ENCODE peak calls at places on chromosomes 13 and 19, in nine cellular contexts. One of them, this sample, is unnamed. For H3K9me3, the result is how much of the 10 kb centered on the place peaks cover.

GRCh38 chr13:103203750-103204330 is 137.6 kb upstream of the SLC10A2 start:
- DNase-seq in esophagus muscularis mucosa: no peak
- DNase-seq in stomach: no peak
- DNase-seq in GM12878: no peak
- DNase-seq in transverse colon: no peak
- DNase-seq in HepG2: no peak
- DNase-seq in A549: no peak
- DNase-seq in sigmoid colon: no peak
- DNase-seq in H1: no peak
- DNase-seq in this sample: no peak

GRCh38 chr19:46902402-46902766 is 41.6 kb downstream of the ARHGAP35 start:
- DNase-seq in stomach: peak
- DNase-seq in GM12878: no peak
- DNase-seq in A549: no peak
- DNase-seq in H1: no peak
- DNase-seq in transverse colon: no peak
- DNase-seq in HepG2: no peak
- DNase-seq in sigmoid colon: no peak
- DNase-seq in esophagus muscularis mucosa: no peak
- DNase-seq in this sample: no peak

GRCh38 chr13:110070511-110071120 is 236.3 kb downstream of the COL4A1 start:
- DNase-seq in transverse colon: no peak
- DNase-seq in stomach: no peak
- DNase-seq in esophagus muscularis mucosa: no peak
- DNase-seq in sigmoid colon: no peak
- DNase-seq in H1: no peak
- DNase-seq in GM12878: no peak
- DNase-seq in A549: no peak
- DNase-seq in HepG2: no peak
- DNase-seq in this sample: no peak

GRCh38 chr13:42239644-42240043 is 32.3 kb upstream of the AKAP11 start:
- DNase-seq in stomach: no peak
- DNase-seq in sigmoid colon: no peak
- DNase-seq in transverse colon: no peak
- DNase-seq in esophagus muscularis mucosa: no peak
- DNase-seq in H1: no peak
- DNase-seq in GM12878: no peak
- DNase-seq in HepG2: no peak
- DNase-seq in A549: no peak
- DNase-seq in this sample: no peak

GRCh38 chr19:13865578-13866462 is 11.1 kb upstream of the NANOS3 start:
- DNase-seq in esophagus muscularis mucosa: peak
- DNase-seq in sigmoid colon: no peak
- DNase-seq in stomach: no peak
- DNase-seq in H1: no peak
- DNase-seq in GM12878: no peak
- DNase-seq in A549: no peak
- DNase-seq in transverse colon: no peak
- DNase-seq in HepG2: no peak
- DNase-seq in this sample: peak

GRCh38 chr19:1173160-1173844 is 766 bp downstream of the SBNO2 start:
- DNase-seq in A549: no peak
- DNase-seq in stomach: no peak
- DNase-seq in sigmoid colon: peak
- DNase-seq in esophagus muscularis mucosa: no peak
- DNase-seq in GM12878: no peak
- DNase-seq in H1: no peak
- DNase-seq in transverse colon: no peak
- DNase-seq in HepG2: no peak
- DNase-seq in this sample: peak

GRCh38 chr13:48833412-48833811 is 142.3 kb upstream of the FNDC3A start:
- DNase-seq in stomach: no peak
- DNase-seq in H1: no peak
- DNase-seq in sigmoid colon: no peak
- DNase-seq in esophagus muscularis mucosa: no peak
- DNase-seq in transverse colon: no peak
- DNase-seq in GM12878: no peak
- DNase-seq in A549: no peak
- DNase-seq in HepG2: no peak
- DNase-seq in this sample: no peak

GRCh38 chr19:10981496-10981895 is 20.7 kb downstream of the SMARCA4 start:
- DNase-seq in HepG2: no peak
- DNase-seq in A549: no peak
- DNase-seq in transverse colon: no peak
- DNase-seq in H1: no peak
- DNase-seq in sigmoid colon: no peak
- DNase-seq in GM12878: no peak
- DNase-seq in esophagus muscularis mucosa: no peak
- DNase-seq in stomach: no peak
- DNase-seq in this sample: no peak

GRCh38 chr19:40521276-40521675 is 54.5 kb downstream of the SPTBN4 start:
- DNase-seq in GM12878: no peak
- DNase-seq in esophagus muscularis mucosa: no peak
- DNase-seq in A549: no peak
- DNase-seq in stomach: no peak
- DNase-seq in transverse colon: no peak
- DNase-seq in HepG2: peak
- DNase-seq in H1: no peak
- DNase-seq in sigmoid colon: no peak
- DNase-seq in this sample: no peak

GRCh38 chr13:54241719-54242118 is 1213.1 kb downstream of the OLFM4 start:
- DNase-seq in sigmoid colon: no peak
- DNase-seq in HepG2: no peak
- DNase-seq in H1: no peak
- DNase-seq in esophagus muscularis mucosa: no peak
- DNase-seq in GM12878: no peak
- DNase-seq in A549: no peak
- DNase-seq in transverse colon: no peak
- DNase-seq in stomach: no peak
- DNase-seq in this sample: no peak

DNA sequence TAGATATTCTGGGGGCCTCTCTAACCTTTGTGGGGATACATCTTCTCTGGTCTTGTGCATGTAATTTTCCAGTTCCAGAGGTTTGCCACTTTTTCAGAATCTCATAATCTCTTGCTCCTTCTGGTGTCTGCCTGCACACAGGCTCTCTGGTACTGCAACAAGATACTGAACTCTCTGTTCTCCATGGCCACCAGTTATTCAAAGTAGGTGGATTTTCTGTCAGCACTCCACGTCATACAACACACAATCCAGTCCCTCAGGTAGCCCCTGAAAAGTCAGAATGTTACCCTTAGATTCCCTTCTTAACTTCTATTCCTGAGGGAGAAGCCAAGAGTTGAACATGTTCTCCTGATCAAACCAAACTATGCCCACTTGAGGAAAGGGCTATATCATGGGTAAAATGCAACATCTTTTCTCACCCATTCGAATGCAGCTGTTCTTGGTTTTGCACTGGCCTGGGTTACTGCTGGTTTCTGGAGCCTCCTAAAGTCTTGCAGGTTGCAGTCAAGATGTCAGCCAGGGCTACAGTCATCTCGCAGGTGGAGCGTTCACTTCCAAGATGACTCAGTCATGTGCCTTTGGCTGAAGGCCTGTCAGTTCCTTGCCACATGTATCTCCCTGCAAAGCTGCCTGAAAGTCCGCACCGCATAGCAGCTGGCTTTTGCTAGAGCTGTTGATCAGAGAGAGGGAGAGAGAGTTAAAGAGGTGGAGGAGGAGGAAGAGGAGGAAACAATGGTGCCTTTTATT is 57.7 kb upstream of the TUBA3C start:
- DNase-seq in stomach: no peak
- DNase-seq in A549: no peak
- DNase-seq in H1: no peak
- DNase-seq in sigmoid colon: no peak
- DNase-seq in transverse colon: no peak
- DNase-seq in HepG2: no peak
- DNase-seq in esophagus muscularis mucosa: no peak
- DNase-seq in GM12878: no peak
- DNase-seq in this sample: no peak
- H3K9me3 ChIP-seq in stomach: under half
- H3K9me3 ChIP-seq in A549: under half
- H3K9me3 ChIP-seq in H1: half or more
- H3K9me3 ChIP-seq in sigmoid colon: under half
- H3K9me3 ChIP-seq in transverse colon: under half
- H3K9me3 ChIP-seq in HepG2: under half
- H3K9me3 ChIP-seq in esophagus muscularis mucosa: under half
- H3K9me3 ChIP-seq in GM12878: under half
- H3K9me3 ChIP-seq in this sample: under half

GRCh38 chr13:56352901-56353300 is 787.8 kb upstream of the PRR20A start:
- DNase-seq in A549: no peak
- DNase-seq in sigmoid colon: no peak
- DNase-seq in GM12878: no peak
- DNase-seq in HepG2: no peak
- DNase-seq in esophagus muscularis mucosa: no peak
- DNase-seq in transverse colon: no peak
- DNase-seq in stomach: no peak
- DNase-seq in H1: no peak
- DNase-seq in this sample: no peak
- TF ChIP-seq EP300 in A549: no peak
- TF ChIP-seq EP300 in sigmoid colon: no peak
- TF ChIP-seq EP300 in GM12878: no peak
- TF ChIP-seq EP300 in HepG2: no peak
- TF ChIP-seq EP300 in esophagus muscularis mucosa: no peak
- TF ChIP-seq EP300 in transverse colon: no peak
- TF ChIP-seq EP300 in stomach: no peak
- TF ChIP-seq EP300 in H1: no peak
- TF ChIP-seq EP300 in this sample: no peak

DNA sequence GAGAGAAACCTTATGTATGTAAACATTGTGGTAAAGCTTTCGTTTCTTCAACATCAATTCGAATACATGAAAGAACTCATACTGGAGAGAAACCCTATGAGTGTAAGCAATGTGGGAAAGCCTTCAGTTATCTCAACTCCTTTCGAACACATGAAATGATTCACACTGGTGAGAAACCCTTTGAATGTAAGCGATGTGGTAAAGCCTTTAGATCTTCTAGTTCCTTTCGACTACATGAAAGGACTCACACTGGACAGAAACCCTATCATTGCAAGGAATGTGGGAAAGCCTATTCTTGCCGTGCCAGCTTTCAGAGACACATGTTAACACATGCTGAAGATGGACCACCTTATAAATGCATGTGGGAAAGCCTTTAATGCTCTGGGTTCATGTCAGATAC is 24.7 kb downstream of the ZNF136 start:
- DNase-seq in HepG2: no peak
- DNase-seq in A549: no peak
- DNase-seq in H1: no peak
- DNase-seq in transverse colon: no peak
- DNase-seq in sigmoid colon: no peak
- DNase-seq in GM12878: no peak
- DNase-seq in esophagus muscularis mucosa: no peak
- DNase-seq in stomach: no peak
- DNase-seq in this sample: no peak
- H3K9me3 ChIP-seq in HepG2: under half
- H3K9me3 ChIP-seq in A549: half or more
- H3K9me3 ChIP-seq in H1: under half
- H3K9me3 ChIP-seq in transverse colon: half or more
- H3K9me3 ChIP-seq in sigmoid colon: half or more
- H3K9me3 ChIP-seq in GM12878: half or more
- H3K9me3 ChIP-seq in esophagus muscularis mucosa: under half
- H3K9me3 ChIP-seq in stomach: half or more
- H3K9me3 ChIP-seq in this sample: under half

GRCh38 chr13:22748866-22749586 is 431.8 kb upstream of the SGCG start:
- DNase-seq in transverse colon: no peak
- DNase-seq in A549: no peak
- DNase-seq in stomach: no peak
- DNase-seq in GM12878: no peak
- DNase-seq in H1: no peak
- DNase-seq in HepG2: no peak
- DNase-seq in esophagus muscularis mucosa: no peak
- DNase-seq in sigmoid colon: no peak
- DNase-seq in this sample: no peak

GRCh38 chr13:22749626-22750025 is 431.2 kb upstream of the SGCG start:
- DNase-seq in transverse colon: no peak
- DNase-seq in HepG2: no peak
- DNase-seq in A549: no peak
- DNase-seq in stomach: no peak
- DNase-seq in H1: no peak
- DNase-seq in sigmoid colon: no peak
- DNase-seq in GM12878: no peak
- DNase-seq in esophagus muscularis mucosa: no peak
- DNase-seq in this sample: no peak

GRCh38 chr13:22740264-22740663 is 440.5 kb upstream of the SGCG start:
- DNase-seq in transverse colon: no peak
- DNase-seq in H1: no peak
- DNase-seq in HepG2: no peak
- DNase-seq in sigmoid colon: no peak
- DNase-seq in esophagus muscularis mucosa: no peak
- DNase-seq in GM12878: no peak
- DNase-seq in stomach: no peak
- DNase-seq in A549: no peak
- DNase-seq in this sample: no peak

DNA sequence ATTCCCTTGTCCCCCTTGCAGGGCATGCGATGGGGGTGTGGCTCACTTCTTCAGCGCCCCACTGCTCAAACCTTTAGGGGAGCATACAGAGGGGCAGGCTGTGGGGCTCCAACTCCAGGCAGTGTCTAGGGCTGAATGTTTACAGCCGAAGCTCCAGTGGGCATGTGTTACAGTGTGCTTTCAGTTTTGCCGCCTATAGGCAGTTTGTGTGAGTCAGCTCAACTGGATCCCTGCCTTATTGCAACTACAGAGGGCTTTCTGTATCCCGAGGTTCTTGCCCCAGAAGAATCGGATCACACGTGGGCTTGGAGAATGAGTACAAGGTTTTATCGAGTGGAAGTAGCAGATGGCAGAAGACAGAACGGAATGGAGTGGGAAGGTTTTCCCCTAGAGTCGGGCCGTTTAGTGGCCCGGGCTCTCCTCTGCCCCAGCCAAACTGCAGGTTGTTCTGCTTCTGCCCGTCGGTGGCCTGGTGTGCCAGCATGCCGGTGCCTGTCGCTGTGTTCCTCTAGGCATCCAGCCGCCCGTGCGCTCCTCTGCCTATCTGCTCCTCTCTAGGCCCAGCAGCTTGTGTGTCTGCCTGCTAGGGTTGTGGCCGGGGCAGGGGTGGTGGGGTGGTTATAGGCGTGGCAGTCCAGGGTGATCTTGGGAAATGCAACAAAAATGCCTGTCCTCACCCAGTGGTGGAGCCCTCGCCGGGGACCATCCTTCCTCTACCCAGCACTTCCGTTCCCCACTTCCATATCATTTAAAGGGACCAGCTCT is 435.9 kb upstream of the SGCG start:
- DNase-seq in transverse colon: no peak
- DNase-seq in HepG2: no peak
- DNase-seq in GM12878: no peak
- DNase-seq in H1: no peak
- DNase-seq in sigmoid colon: no peak
- DNase-seq in stomach: no peak
- DNase-seq in A549: peak
- DNase-seq in esophagus muscularis mucosa: no peak
- DNase-seq in this sample: no peak
- TF ChIP-seq EP300 in transverse colon: no peak
- TF ChIP-seq EP300 in HepG2: no peak
- TF ChIP-seq EP300 in GM12878: no peak
- TF ChIP-seq EP300 in H1: no peak
- TF ChIP-seq EP300 in sigmoid colon: no peak
- TF ChIP-seq EP300 in stomach: no peak
- TF ChIP-seq EP300 in A549: no peak
- TF ChIP-seq EP300 in esophagus muscularis mucosa: no peak
- TF ChIP-seq EP300 in this sample: no peak

This sample was measured in ovary.